ENCODE peak calls at places on chromosomes 7 and 10, in four cellular contexts. N, D, G and J are unnamed samples.

GRCh38 chr7:48421357-48421756 is 250.1 kb downstream of the ABCA13 start:
- DNase-seq in N (no peak), G (no peak), D (peak), J (no peak)

GRCh38 chr7:107967420-107967819 is 35.5 kb downstream of the LAMB1 start:
- DNase-seq in G (no peak), D (no peak), N (no peak), J (no peak)

GRCh38 chr7:137904826-137905225 is 58.1 kb upstream of the DGKI start:
- DNase-seq in D (no peak), G (no peak), N (no peak), J (no peak)

GRCh38 chr10:3709456-3709855 is 75.6 kb downstream of the KLF6 start:
- DNase-seq in N (no peak), D (no peak), G (no peak), J (no peak)

GRCh38 chr10:62972103-62972502 is 155.9 kb upstream of the EGR2 start:
- DNase-seq in D (no peak), G (no peak), N (no peak), J (no peak)

GRCh38 chr7:7799138-7799537 is 80.7 kb upstream of the RPA3 start:
- DNase-seq in N (no peak), D (peak), G (no peak), J (no peak)

GRCh38 chr10:56449770-56450169 is 88.7 kb upstream of the ZWINT start:
- DNase-seq in N (no peak), G (no peak), D (no peak), J (no peak)

GRCh38 chr10:132549416-132549815 is 11.8 kb downstream of the INPP5A start:
- DNase-seq in G (no peak), D (no peak), N (no peak), J (no peak)

GRCh38 chr7:102966450-102966849 is 53.6 kb downstream of the LRRC17 start:
- DNase-seq in G (no peak), D (no peak), N (no peak), J (no peak)

GRCh38 chr10:3528823-3529222 is 256.2 kb downstream of the KLF6 start:
- DNase-seq in D (no peak), G (no peak), N (no peak), J (no peak)

GRCh38 chr10:14451341-14451740 is 120.6 kb upstream of the FRMD4A start:
- DNase-seq in D (peak), N (no peak), G (no peak), J (no peak)

GRCh38 chr10:2908851-2909630 is 158.3 kb upstream of the PFKP start:
- DNase-seq in D (no peak), N (no peak), G (no peak), J (no peak)

GRCh38 chr7:80724249-80724871 is 85.9 kb downstream of the CD36 start:
- DNase-seq in D (peak), N (no peak), G (no peak), J (no peak)

GRCh38 chr7:130071701-130072622 is 1.6 kb downstream of the KLHDC10 start:
- DNase-seq in G (no peak), D (peak), N (peak), J (peak)